ENCODE peak calls at places on chromosomes 13 and 19, in six cellular contexts. Y, F, D, K, S and Q are unnamed samples.

GRCh38 chr13:36490055-36490454 is 57.8 kb downstream of the CCNA1 start:
- DNase-seq in Y (no peak), F (no peak), D (no peak), K (no peak), S (no peak), Q (no peak)

GRCh38 chr13:82625753-82626152 is 1256.5 kb downstream of the SLITRK1 start:
- DNase-seq in Y (no peak), F (no peak), D (no peak), K (no peak), S (no peak), Q (no peak)

GRCh38 chr13:84606616-84607015 is 724.3 kb upstream of the SLITRK1 start:
- DNase-seq in Y (no peak), F (no peak), D (no peak), K (no peak), S (no peak), Q (no peak)

GRCh38 chr13:113627136-113627535 is 30.9 kb downstream of the ATP4B start:
- DNase-seq in Y (no peak), F (no peak), D (no peak), K (no peak), S (no peak), Q (no peak)

GRCh38 chr13:49248433-49249002 is 793 bp downstream of the CDADC1 start:
- DNase-seq in Y (no peak), F (no peak), D (peak; percentile 4), K (no peak), S (no peak), Q (no peak)

GRCh38 chr13:32475403-32475802 is 47.5 kb upstream of the N4BP2L1 start:
- DNase-seq in Y (no peak), F (no peak), D (no peak), K (no peak), S (no peak), Q (peak; percentile 35)

GRCh38 chr13:36766295-36766694 is 52.7 kb upstream of the RFXAP start:
- DNase-seq in Y (no peak), F (no peak), D (peak; percentile 47), K (no peak), S (peak; percentile 13), Q (no peak)

GRCh38 chr19:55360902-55361301 is 2.2 kb downstream of the GARIN5B start:
- DNase-seq in Y (no peak), F (no peak), D (no peak), K (no peak), S (no peak), Q (no peak)

GRCh38 chr13:38763446-38764381 is 76.8 kb downstream of the FREM2 start:
- DNase-seq in Y (no peak), F (no peak), D (peak; percentile 16), K (peak; percentile 19), S (no peak), Q (peak; percentile 85)

GRCh38 chr13:100674363-100674847 is at the start of gene TMTC4:
- DNase-seq in Y (no peak), F (peak; percentile 45), D (peak; percentile 7), K (no peak), S (no peak), Q (no peak)

GRCh38 chr19:51326216-51327065 is 15.0 kb downstream of the IGLON5 start:
- DNase-seq in Y (no peak), F (peak; percentile 58), D (no peak), K (no peak), S (no peak), Q (no peak)

GRCh38 chr13:32581177-32581786 is 5.0 kb upstream of the PDS5B start:
- DNase-seq in Y (no peak), F (no peak), D (peak; percentile 14), K (no peak), S (peak; percentile 10), Q (peak; percentile 38)

GRCh38 chr13:59409651-59410200 is 754.0 kb downstream of the DIAPH3 start:
- DNase-seq in Y (no peak), F (no peak), D (no peak), K (no peak), S (no peak), Q (no peak)
- TF ChIP-seq JUND in Y (no peak), F (no peak), D (no peak), K (no peak), S (no peak), Q (no peak)

GRCh38 chr19:35609881-35610353 is 2.6 kb upstream of the HAUS5 start:
- DNase-seq in Y (peak; percentile 47), F (no peak), D (no peak), K (no peak), S (no peak), Q (no peak)
- TF ChIP-seq JUND in Y (no peak), F (no peak), D (no peak), K (no peak), S (no peak), Q (no peak)

DNA sequence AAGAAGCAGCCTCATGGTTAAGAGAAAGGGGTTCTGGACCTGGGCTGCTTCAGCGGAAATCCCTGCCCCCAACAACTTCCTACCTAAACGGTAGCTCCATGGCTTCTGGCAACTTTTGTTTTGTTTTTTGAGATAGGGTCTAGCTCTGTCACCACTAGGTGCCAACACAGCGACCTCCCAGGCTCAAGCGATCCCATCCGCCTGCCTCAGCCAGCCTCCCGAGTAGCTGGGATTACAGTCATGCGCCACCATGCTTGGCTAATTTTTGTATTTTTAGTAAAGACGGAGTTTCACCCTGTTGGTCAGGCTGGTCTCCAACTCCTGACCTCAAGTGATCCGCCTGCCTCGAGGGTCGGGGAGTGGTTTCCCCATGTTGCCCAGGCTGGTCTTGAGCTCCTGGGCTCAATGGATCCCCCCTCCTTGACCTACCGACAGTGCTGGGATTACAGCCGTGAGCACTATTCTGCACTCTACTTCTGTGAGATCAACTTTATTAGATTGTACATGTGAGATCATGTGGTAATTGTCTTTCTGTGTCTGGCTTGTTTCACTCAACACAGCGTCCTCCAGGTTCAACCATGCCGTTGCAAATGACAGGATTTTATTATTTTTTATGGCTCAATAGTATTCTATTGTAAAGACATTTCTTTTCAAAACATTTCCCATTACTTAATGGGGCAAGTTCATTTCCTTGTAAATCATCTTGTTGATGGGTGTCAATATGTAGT is 1.3 kb upstream of the OBI1 start:
- DNase-seq in Y (no peak), F (no peak), D (peak; percentile 25), K (no peak), S (no peak), Q (no peak)
- TF ChIP-seq JUND in Y (no peak), F (no peak), D (no peak), K (no peak), S (no peak), Q (no peak)

GRCh38 chr19:48169585-48169973 is 565 bp downstream of the LIG1 start:
- DNase-seq in Y (no peak), F (peak; percentile 97), D (peak; percentile 45), K (peak; percentile 77), S (peak; percentile 66), Q (peak; percentile 65)
- TF ChIP-seq JUND in Y (no peak), F (no peak), D (no peak), K (no peak), S (no peak), Q (no peak)

GRCh38 chr19:8028951-8029491 is 23.5 kb upstream of the CCL25 start:
- DNase-seq in Y (no peak), F (peak; percentile 39), D (no peak), K (no peak), S (no peak), Q (no peak)
- TF ChIP-seq JUND in Y (no peak), F (no peak), D (no peak), K (no peak), S (no peak), Q (no peak)